ENCODE peak calls at places on chromosomes 2 and 18, in five cellular contexts. One of them, this sample, is unnamed.

GRCh38 chr2:105384216-105384615 is 14.6 kb downstream of the FHL2 start:
- DNase-seq in left lung: no peak
- DNase-seq in upper lobe of left lung: no peak
- DNase-seq in cardiac muscle cell: no peak
- DNase-seq in right atrium auricular region: no peak
- DNase-seq in this sample: no peak

GRCh38 chr2:150639917-150640538 is 152.6 kb upstream of the RND3 start:
- DNase-seq in right atrium auricular region: no peak
- DNase-seq in cardiac muscle cell: no peak
- DNase-seq in left lung: no peak
- DNase-seq in upper lobe of left lung: no peak
- DNase-seq in this sample: no peak

GRCh38 chr2:20182241-20182931 is 42.5 kb downstream of the SDC1 start:
- DNase-seq in left lung: peak; percentile 91
- DNase-seq in right atrium auricular region: no peak
- DNase-seq in cardiac muscle cell: no peak
- DNase-seq in upper lobe of left lung: no peak
- DNase-seq in this sample: no peak

GRCh38 chr18:45554070-45554767 is 61.1 kb upstream of the SLC14A2 start:
- DNase-seq in cardiac muscle cell: no peak
- DNase-seq in right atrium auricular region: no peak
- DNase-seq in upper lobe of left lung: no peak
- DNase-seq in left lung: no peak
- DNase-seq in this sample: no peak

GRCh38 chr2:9765611-9766531 is 77.4 kb upstream of the TAF1B start:
- DNase-seq in upper lobe of left lung: peak; percentile 83
- DNase-seq in cardiac muscle cell: no peak
- DNase-seq in left lung: peak; percentile 77
- DNase-seq in right atrium auricular region: no peak
- DNase-seq in this sample: no peak

GRCh38 chr2:215140166-215140707 is 1.8 kb upstream of the ABCA12 start:
- DNase-seq in upper lobe of left lung: no peak
- DNase-seq in left lung: no peak
- DNase-seq in cardiac muscle cell: no peak
- DNase-seq in right atrium auricular region: no peak
- DNase-seq in this sample: no peak

GRCh38 chr2:117127680-117128079 is 686.8 kb upstream of the DDX18 start:
- DNase-seq in right atrium auricular region: no peak
- DNase-seq in cardiac muscle cell: no peak
- DNase-seq in upper lobe of left lung: no peak
- DNase-seq in left lung: no peak
- DNase-seq in this sample: no peak

GRCh38 chr2:112812318-112813042 is 24.1 kb downstream of the IL1B start:
- DNase-seq in right atrium auricular region: no peak
- DNase-seq in upper lobe of left lung: no peak
- DNase-seq in cardiac muscle cell: no peak
- DNase-seq in left lung: no peak
- DNase-seq in this sample: no peak

GRCh38 chr2:171241771-171242170 is 81.1 kb upstream of the TLK1 start:
- DNase-seq in cardiac muscle cell: no peak
- DNase-seq in upper lobe of left lung: no peak
- DNase-seq in right atrium auricular region: no peak
- DNase-seq in left lung: no peak
- DNase-seq in this sample: no peak

GRCh38 chr2:175253871-175254270 is 72.4 kb upstream of the ATP5MC3 start:
- DNase-seq in right atrium auricular region: no peak
- DNase-seq in upper lobe of left lung: no peak
- DNase-seq in cardiac muscle cell: no peak
- DNase-seq in left lung: no peak
- DNase-seq in this sample: no peak

GRCh38 chr18:8478968-8479370 is 130.3 kb upstream of the RAB12 start:
- DNase-seq in upper lobe of left lung: peak; percentile 40
- DNase-seq in cardiac muscle cell: no peak
- DNase-seq in right atrium auricular region: no peak
- DNase-seq in left lung: no peak
- DNase-seq in this sample: no peak

GRCh38 chr2:199596549-199596948 is 138.8 kb upstream of the SATB2 start:
- DNase-seq in cardiac muscle cell: no peak
- DNase-seq in upper lobe of left lung: no peak
- DNase-seq in left lung: no peak
- DNase-seq in right atrium auricular region: no peak
- DNase-seq in this sample: no peak

GRCh38 chr18:2331496-2331895 is 239.8 kb downstream of the METTL4 start:
- DNase-seq in right atrium auricular region: no peak
- DNase-seq in upper lobe of left lung: no peak
- DNase-seq in cardiac muscle cell: no peak
- DNase-seq in left lung: no peak
- DNase-seq in this sample: no peak

GRCh38 chr2:172208881-172209325 is 106.2 kb upstream of the DLX2 start:
- DNase-seq in cardiac muscle cell: no peak
- DNase-seq in right atrium auricular region: no peak
- DNase-seq in left lung: no peak
- DNase-seq in upper lobe of left lung: no peak
- DNase-seq in this sample: no peak

GRCh38 chr18:33577688-33578370 is at the start of gene ASXL3:
- DNase-seq in left lung: peak; percentile 76
- DNase-seq in upper lobe of left lung: peak; percentile 86
- DNase-seq in right atrium auricular region: no peak
- DNase-seq in cardiac muscle cell: peak; percentile 82
- DNase-seq in this sample: no peak

GRCh38 chr2:223058952-223059716 is 7.1 kb downstream of the KCNE4 start:
- DNase-seq in right atrium auricular region: no peak
- DNase-seq in upper lobe of left lung: no peak
- DNase-seq in left lung: no peak
- DNase-seq in cardiac muscle cell: no peak
- DNase-seq in this sample: no peak

GRCh38 chr2:159773426-159773825 is 24.6 kb downstream of the CD302 start:
- DNase-seq in cardiac muscle cell: no peak
- DNase-seq in left lung: no peak
- DNase-seq in right atrium auricular region: no peak
- DNase-seq in upper lobe of left lung: no peak
- DNase-seq in this sample: no peak

GRCh38 chr2:118535818-118536212 is 311.6 kb downstream of the EN1 start:
- DNase-seq in upper lobe of left lung: no peak
- DNase-seq in left lung: no peak
- DNase-seq in cardiac muscle cell: no peak
- DNase-seq in right atrium auricular region: no peak
- DNase-seq in this sample: no peak

GRCh38 chr2:197113221-197113831 is 186.8 kb upstream of the PGAP1 start:
- DNase-seq in upper lobe of left lung: no peak
- DNase-seq in right atrium auricular region: no peak
- DNase-seq in left lung: no peak
- DNase-seq in cardiac muscle cell: peak; percentile 42
- DNase-seq in this sample: no peak

GRCh38 chr18:23784811-23785245 is 95.6 kb downstream of the LAMA3 start:
- DNase-seq in left lung: no peak
- DNase-seq in right atrium auricular region: no peak
- DNase-seq in upper lobe of left lung: no peak
- DNase-seq in cardiac muscle cell: no peak
- DNase-seq in this sample: no peak

GRCh38 chr2:140506606-140507005 is 1624.2 kb downstream of the LRP1B start:
- DNase-seq in upper lobe of left lung: no peak
- DNase-seq in right atrium auricular region: no peak
- DNase-seq in left lung: no peak
- DNase-seq in cardiac muscle cell: no peak
- DNase-seq in this sample: no peak

GRCh38 chr2:207950761-207951114 is 74.6 kb downstream of the PLEKHM3 start:
- DNase-seq in cardiac muscle cell: no peak
- DNase-seq in left lung: no peak
- DNase-seq in right atrium auricular region: no peak
- DNase-seq in upper lobe of left lung: no peak
- DNase-seq in this sample: no peak

GRCh38 chr2:23009545-23010149 is 375.3 kb upstream of the KLHL29 start:
- DNase-seq in right atrium auricular region: peak; percentile 57
- DNase-seq in left lung: no peak
- DNase-seq in upper lobe of left lung: no peak
- DNase-seq in cardiac muscle cell: no peak
- DNase-seq in this sample: no peak

GRCh38 chr2:157875720-157876065 is 437 bp downstream of the ACVR1 start:
- DNase-seq in right atrium auricular region: no peak
- DNase-seq in cardiac muscle cell: peak; percentile 76
- DNase-seq in left lung: peak; percentile 93
- DNase-seq in upper lobe of left lung: peak; percentile 96
- DNase-seq in this sample: peak; percentile 75

GRCh38 chr2:37375721-37376399 is 31.4 kb downstream of the QPCT start:
- DNase-seq in left lung: no peak
- DNase-seq in upper lobe of left lung: no peak
- DNase-seq in right atrium auricular region: no peak
- DNase-seq in cardiac muscle cell: no peak
- DNase-seq in this sample: no peak

GRCh38 chr2:1586251-1586945 is 157.9 kb downstream of the PXDN start:
- DNase-seq in right atrium auricular region: no peak
- DNase-seq in left lung: peak; percentile 57
- DNase-seq in upper lobe of left lung: no peak
- DNase-seq in cardiac muscle cell: no peak
- DNase-seq in this sample: no peak

DNA sequence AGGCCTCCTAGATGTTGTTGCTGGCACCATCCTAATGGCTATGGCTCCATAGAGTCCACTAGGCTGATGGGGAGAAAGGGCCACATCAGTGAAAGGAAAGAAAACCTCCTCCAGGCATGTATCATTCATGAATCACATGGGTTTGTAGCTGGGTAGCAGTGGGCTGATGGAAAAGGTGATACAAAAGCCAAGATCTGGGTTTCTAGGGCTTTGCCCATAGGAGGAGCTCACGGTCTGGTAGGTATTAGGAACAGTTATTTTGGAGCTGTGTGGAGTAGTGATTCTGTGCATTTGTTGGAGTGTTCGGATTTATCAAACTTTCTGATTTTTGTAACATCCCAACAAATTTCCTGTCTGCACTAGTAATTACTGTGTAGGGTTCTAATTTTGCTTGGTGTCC is 259.2 kb downstream of the SLC4A3 start:
- DNase-seq in cardiac muscle cell: no peak
- DNase-seq in right atrium auricular region: no peak
- DNase-seq in left lung: no peak
- DNase-seq in upper lobe of left lung: no peak
- DNase-seq in this sample: no peak
- TF ChIP-seq CTCF in cardiac muscle cell: no peak
- TF ChIP-seq CTCF in right atrium auricular region: no peak
- TF ChIP-seq CTCF in left lung: no peak
- TF ChIP-seq CTCF in upper lobe of left lung: no peak
- TF ChIP-seq CTCF in this sample: no peak

DNA sequence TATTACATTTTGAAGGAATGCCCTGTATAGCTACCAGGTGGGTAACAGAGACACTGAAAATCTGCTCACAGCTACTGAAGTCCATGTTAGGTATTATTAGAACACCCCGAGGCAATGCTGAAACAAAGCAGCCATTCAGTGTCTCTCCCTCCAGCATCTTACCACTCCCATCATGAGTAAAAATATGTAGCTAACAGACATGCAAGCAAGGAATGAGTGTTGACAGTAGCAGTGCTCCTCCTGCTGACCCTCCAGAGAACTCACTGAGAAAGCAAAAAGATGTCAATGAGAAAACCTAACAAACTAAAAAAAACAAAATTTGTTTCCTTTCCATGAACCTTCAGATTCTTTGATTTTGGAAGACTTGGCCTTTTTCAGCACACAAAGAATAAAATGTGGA is 393.9 kb downstream of the LRRTM1 start:
- DNase-seq in upper lobe of left lung: no peak
- DNase-seq in left lung: no peak
- DNase-seq in cardiac muscle cell: no peak
- DNase-seq in right atrium auricular region: no peak
- DNase-seq in this sample: no peak
- TF ChIP-seq CTCF in upper lobe of left lung: no peak
- TF ChIP-seq CTCF in left lung: no peak
- TF ChIP-seq CTCF in cardiac muscle cell: no peak
- TF ChIP-seq CTCF in right atrium auricular region: no peak
- TF ChIP-seq CTCF in this sample: no peak

DNA sequence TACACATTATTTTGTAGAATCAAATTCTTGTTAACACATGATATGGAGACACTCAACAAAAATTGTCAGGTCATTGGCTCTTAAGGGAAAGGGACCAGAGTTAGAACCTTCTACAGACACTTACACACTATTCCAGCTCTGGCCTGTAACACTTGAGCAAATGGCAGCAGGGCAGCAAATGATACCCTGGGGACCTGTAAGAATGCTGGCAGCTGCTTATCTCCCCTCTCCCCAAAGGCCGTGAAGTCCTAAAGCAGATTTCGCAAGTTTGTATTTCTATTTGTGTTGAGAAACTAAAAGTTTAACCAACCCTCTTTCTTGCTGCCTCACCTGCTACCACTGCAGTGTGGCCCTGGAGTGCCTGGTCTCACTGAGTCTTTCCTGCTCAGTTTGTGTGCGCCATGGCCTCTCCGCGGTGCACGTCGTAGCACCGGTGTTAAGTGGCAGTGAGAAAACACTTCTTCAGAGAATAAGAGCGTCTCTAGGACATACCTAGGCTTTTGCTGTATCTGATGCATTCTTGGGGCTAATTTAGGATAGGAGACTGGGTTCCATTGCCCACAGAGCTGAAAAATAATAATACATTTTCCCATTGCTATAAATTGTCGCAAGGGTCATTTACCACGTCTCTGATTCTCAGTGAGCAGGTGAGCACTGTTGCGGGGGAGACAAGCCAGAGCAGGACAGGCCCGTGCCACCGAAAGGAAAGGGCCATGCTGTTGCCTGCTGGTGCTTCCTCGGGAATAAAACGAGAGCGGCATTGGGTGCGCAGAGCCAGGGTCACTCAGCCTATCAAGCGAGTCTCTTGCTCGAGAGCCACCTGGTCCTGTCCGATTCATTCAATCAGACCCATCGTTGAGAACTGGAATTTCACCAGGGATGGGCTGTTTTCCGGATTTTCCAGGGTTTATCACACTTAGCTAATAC is 204.9 kb downstream of the PTGR3 start:
- DNase-seq in cardiac muscle cell: no peak
- DNase-seq in upper lobe of left lung: peak; percentile 20
- DNase-seq in right atrium auricular region: no peak
- DNase-seq in left lung: peak; percentile 63
- DNase-seq in this sample: no peak
- TF ChIP-seq CTCF in cardiac muscle cell: no peak
- TF ChIP-seq CTCF in upper lobe of left lung: no peak
- TF ChIP-seq CTCF in right atrium auricular region: no peak
- TF ChIP-seq CTCF in left lung: no peak
- TF ChIP-seq CTCF in this sample: no peak

DNA sequence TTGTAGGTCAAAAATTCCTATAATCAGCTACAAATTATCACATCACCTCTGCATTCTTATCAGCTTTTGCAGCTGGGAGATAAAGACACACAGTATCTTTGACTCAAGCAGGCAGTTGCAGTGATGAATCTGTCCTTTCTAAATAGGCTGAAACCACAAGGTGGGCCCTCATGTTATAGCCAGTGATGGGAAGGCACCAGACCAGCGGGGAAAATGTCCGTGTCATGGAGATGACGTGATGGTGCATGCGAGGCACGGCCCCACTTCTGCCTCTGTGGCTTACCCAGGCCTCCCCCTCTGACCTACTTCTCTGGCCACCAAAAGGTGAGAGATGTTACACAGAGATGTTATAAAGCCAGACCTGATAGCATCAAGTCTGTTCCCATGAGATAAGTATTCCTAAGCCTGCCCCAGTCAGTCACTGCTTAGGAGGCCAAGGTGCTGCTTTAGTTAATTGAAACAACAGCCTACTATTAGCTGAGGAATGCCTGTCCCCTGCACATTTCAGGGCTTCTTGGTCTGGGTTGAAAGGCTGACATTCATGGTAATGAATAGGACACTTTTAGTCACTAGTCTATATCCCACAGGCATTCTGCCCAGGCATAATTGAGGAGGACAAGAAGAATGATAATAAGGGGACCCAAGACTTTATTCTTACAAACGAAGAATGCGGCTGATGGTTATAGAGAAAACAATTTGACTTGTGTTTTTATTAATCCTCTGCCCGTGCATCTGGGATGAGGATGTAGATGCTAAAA is 327.9 kb downstream of the LPIN1 start:
- DNase-seq in left lung: no peak
- DNase-seq in cardiac muscle cell: no peak
- DNase-seq in right atrium auricular region: no peak
- DNase-seq in upper lobe of left lung: no peak
- DNase-seq in this sample: no peak
- TF ChIP-seq CTCF in left lung: no peak
- TF ChIP-seq CTCF in cardiac muscle cell: no peak
- TF ChIP-seq CTCF in right atrium auricular region: no peak
- TF ChIP-seq CTCF in upper lobe of left lung: no peak
- TF ChIP-seq CTCF in this sample: no peak

This sample was measured in activated B cell treated with CpG ODN at 0.5 μM for 24 hours.